ENCODE peak calls at places on chromosomes 5 and 9, in seven cellular contexts. H is fibroblast of lung, I is right atrium auricular region, B is esophagus squamous epithelium, A is tibial artery, D is brain microvascular endothelial cell, N is dorsolateral prefrontal cortex. M is an unnamed sample.

GRCh38 chr9:113137196-113138168 is 13.3 kb upstream of the SLC31A2 start:
- DNase-seq in H (no peak), I (no peak), B (no peak), A (no peak), D (no peak), N (no peak), M (no peak)

GRCh38 chr9:114138537-114138936 is 16.8 kb upstream of the COL27A1 start:
- DNase-seq in H (no peak), I (no peak), B (no peak), A (peak; percentile 36), D (no peak), N (no peak), M (no peak)

GRCh38 chr5:144332265-144332664 is 161.6 kb downstream of the KCTD16 start:
- DNase-seq in H (no peak), I (no peak), B (no peak), A (no peak), D (no peak), N (no peak), M (peak; percentile 14)

GRCh38 chr5:57779383-57780223 is 297.0 kb upstream of the ACTBL2 start:
- DNase-seq in H (peak; percentile 71), I (no peak), B (no peak), A (no peak), D (peak; percentile 81), N (peak; percentile 21), M (peak; percentile 86)

GRCh38 chr9:16475257-16475656 is 395.2 kb downstream of the BNC2 start:
- DNase-seq in H (no peak), I (no peak), B (no peak), A (no peak), D (no peak), N (no peak), M (no peak)

GRCh38 chr9:97900738-97901565 is 21.3 kb downstream of the TRMO start:
- DNase-seq in H (peak; percentile 44), I (no peak), B (no peak), A (no peak), D (peak; percentile 22), N (no peak), M (peak; percentile 75)

GRCh38 chr9:27529316-27530278 is at the start of gene MOB3B:
- DNase-seq in H (peak; percentile 59), I (peak; percentile 83), B (peak; percentile 7), A (peak; percentile 81), D (peak; percentile 48), N (peak; percentile 89), M (peak; percentile 63)

GRCh38 chr9:108191065-108191464 is 664.7 kb downstream of the ACTL7B start:
- DNase-seq in H (peak; percentile 17), I (no peak), B (no peak), A (no peak), D (no peak), N (no peak), M (no peak)

GRCh38 chr5:43305948-43306563 is 7.2 kb downstream of the HMGCS1 start:
- DNase-seq in H (peak; percentile 59), I (no peak), B (no peak), A (no peak), D (peak; percentile 33), N (no peak), M (peak; percentile 75)

GRCh38 chr9:114549677-114550330 is 37.8 kb upstream of the ATP6V1G1 start:
- DNase-seq in H (peak; percentile 79), I (no peak), B (no peak), A (no peak), D (no peak), N (no peak), M (peak; percentile 36)

GRCh38 chr5:157671592-157672330 is 428 bp downstream of the C5orf52 start:
- DNase-seq in H (no peak), I (peak; percentile 51), B (no peak), A (no peak), D (no peak), N (no peak), M (no peak)

GRCh38 chr5:17308326-17309065 is 91.1 kb downstream of the BASP1 start:
- DNase-seq in H (no peak), I (no peak), B (no peak), A (no peak), D (no peak), N (no peak), M (peak; percentile 55)

GRCh38 chr5:116524966-116525365 is 49.7 kb downstream of the SEMA6A start:
- DNase-seq in H (no peak), I (no peak), B (no peak), A (no peak), D (no peak), N (no peak), M (no peak)

GRCh38 chr9:136760424-136760823 is 2.4 kb upstream of the LCN8 start:
- DNase-seq in H (no peak), I (no peak), B (no peak), A (no peak), D (no peak), N (peak; percentile 25), M (no peak)

GRCh38 chr5:148561712-148562365 is 92.5 kb downstream of the HTR4 start:
- DNase-seq in H (no peak), I (no peak), B (no peak), A (no peak), D (no peak), N (no peak), M (no peak)

DNA sequence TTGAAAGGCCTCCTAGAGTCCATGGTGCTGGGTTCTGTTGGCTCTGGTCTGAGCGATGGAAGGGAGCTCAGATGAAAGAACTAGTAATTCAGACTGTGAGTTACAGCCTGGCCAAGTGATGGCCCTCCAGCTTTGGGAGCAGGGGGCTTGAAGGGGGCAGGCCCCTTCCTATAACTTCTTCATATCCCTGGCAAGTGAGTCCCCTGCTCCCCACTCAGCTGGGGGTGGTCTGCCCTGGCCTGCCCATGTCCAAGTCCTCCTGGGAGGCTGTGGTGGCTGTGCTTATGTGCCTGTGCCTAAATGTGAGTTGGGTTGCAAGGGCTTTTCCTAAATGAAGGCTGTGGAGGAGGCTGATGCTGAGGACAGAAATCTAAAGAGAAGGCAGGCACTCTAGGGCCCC is 80.1 kb downstream of the MACROH2A1 start:
- DNase-seq in H (no peak), I (peak; percentile 30), B (no peak), A (no peak), D (no peak), N (no peak), M (no peak)
- H3K4me3 ChIP-seq in H (no peak overlapping the region), I (no peak overlapping the region), B (no peak overlapping the region), A (no peak overlapping the region), D (no peak overlapping the region), N (no peak overlapping the region), M (no peak overlapping the region)

DNA sequence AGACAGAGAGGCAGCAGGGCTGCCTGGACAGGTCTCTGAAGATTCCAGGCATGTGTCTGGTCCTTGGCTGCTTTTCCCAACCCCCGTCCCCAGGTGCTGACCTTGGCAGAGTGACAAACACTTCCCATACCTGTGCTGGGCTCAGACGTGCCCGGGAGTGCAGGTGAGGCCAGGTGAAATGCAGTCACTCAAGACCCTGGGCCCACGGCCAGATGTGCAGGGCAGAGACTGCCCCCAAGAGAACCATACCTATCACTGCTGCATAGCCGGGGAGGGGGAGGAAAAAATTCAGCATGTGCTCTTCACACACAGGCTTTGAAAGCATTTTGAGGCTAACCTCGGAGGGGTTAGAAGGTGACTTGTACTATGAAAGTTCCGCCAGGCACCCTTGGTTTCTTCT is 22.6 kb downstream of the CCNJL start:
- DNase-seq in H (no peak), I (no peak), B (no peak), A (no peak), D (no peak), N (no peak), M (no peak)
- TF ChIP-seq CTCF in H (no peak), I (no peak), B (no peak), A (no peak), D (no peak), N (no peak), M (no peak)

GRCh38 chr5:138870611-138871010 is 4.5 kb downstream of the LRRTM2 start:
- DNase-seq in H (peak; percentile 19), I (no peak), B (no peak), A (no peak), D (no peak), N (peak; percentile 6), M (no peak)
- H3K4me3 ChIP-seq in H (no peak overlapping the region), I (no peak overlapping the region), B (no peak overlapping the region), A (no peak overlapping the region), D (no peak overlapping the region), N (peak overlapping the region; percentile 76), M (no peak overlapping the region)

DNA sequence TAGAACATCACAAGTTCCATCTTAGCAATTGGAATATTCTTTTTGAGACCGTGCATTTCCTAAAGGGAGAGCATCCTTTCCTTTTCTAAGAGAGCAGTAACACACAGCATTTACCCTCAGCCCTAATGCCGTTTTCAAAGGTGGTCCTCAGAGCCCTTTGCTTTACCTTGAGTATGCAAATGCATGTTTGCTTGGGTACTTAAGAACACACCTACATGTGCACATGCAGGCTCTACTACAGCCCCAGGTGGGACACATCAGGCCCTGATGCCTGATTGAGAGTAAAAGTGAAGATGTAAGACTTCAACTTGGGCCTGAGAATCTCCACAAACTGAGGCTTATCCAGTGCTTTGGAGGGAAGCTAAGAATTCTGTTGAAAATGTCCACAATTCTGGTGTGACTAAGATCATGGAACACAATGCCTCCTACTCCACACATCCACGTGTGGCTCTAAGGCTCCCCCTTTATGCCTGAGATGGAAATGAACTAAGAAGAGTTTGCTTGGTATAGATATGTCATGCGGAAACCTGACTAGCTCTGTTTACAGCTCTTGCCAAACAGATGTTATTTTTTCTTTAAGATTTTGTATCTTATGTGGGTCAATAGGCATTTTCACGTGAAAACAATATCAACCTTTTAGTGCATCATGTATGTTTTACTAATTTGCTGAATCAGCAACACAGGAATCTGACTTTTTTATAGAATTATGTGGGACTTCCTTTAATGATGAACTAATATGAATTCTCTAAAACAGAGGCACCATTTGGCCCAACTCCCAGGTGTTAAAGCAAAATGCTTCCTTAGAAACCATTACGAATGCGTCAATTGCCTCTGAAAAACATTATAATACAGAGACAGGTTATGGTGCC is 48.9 kb upstream of the SLC2A8 start:
- DNase-seq in H (peak; percentile 35), I (no peak), B (no peak), A (no peak), D (peak; percentile 55), N (no peak), M (peak; percentile 69)
- TF ChIP-seq CTCF in H (peak; percentile 71), I (peak; percentile 66), B (no peak), A (peak; percentile 32), D (peak; percentile 78), N (peak; percentile 25), M (peak; percentile 45)

M was measured in cardiac fibroblast.